ENCODE peak calls at places on chromosomes 3 and 15, in seven cellular contexts. D, K, R, P, O, M and G are unnamed samples.

GRCh38 chr3:30894521-30895289 is at the start of gene GADL1:
- DNase-seq in O (no peak), M (peak; percentile 21), P (no peak), R (peak; percentile 28), D (no peak), K (peak; percentile 61), G (peak; percentile 55)

GRCh38 chr15:49693491-49693890 is 72.6 kb downstream of the DTWD1 start:
- DNase-seq in O (no peak), P (no peak), R (peak; percentile 21), K (no peak), M (no peak), D (no peak), G (no peak)

GRCh38 chr3:112405845-112406244 is 72.9 kb downstream of the CD200 start:
- DNase-seq in D (no peak), P (no peak), K (no peak), R (peak; percentile 38), O (no peak), M (peak; percentile 95), G (no peak)

GRCh38 chr15:83697716-83698115 is 43.8 kb downstream of the ADAMTSL3 start:
- DNase-seq in R (no peak), O (no peak), D (no peak), P (no peak), K (no peak), M (peak; percentile 97), G (no peak)

GRCh38 chr3:146337991-146338390 is 87.1 kb upstream of the PLSCR4 start:
- DNase-seq in R (peak; percentile 21), K (no peak), D (no peak), M (no peak), O (no peak), P (no peak), G (no peak)

GRCh38 chr3:38047896-38048295 is 8.9 kb downstream of the DLEC1 start:
- DNase-seq in P (no peak), K (no peak), M (no peak), D (no peak), O (no peak), R (no peak), G (no peak)

GRCh38 chr3:183317886-183318845 is 65.1 kb downstream of the B3GNT5 start:
- DNase-seq in D (no peak), P (no peak), O (no peak), R (peak; percentile 70), M (no peak), K (no peak), G (no peak)

GRCh38 chr15:77032647-77033416 is 37.9 kb downstream of the PSTPIP1 start:
- DNase-seq in K (peak; percentile 16), O (peak; percentile 17), P (no peak), M (no peak), D (no peak), R (no peak), G (peak; percentile 17)

GRCh38 chr15:74799255-74799842 is 13.3 kb upstream of the LMAN1L start:
- DNase-seq in D (no peak), P (no peak), M (no peak), R (no peak), O (no peak), K (no peak), G (no peak)